ENCODE peak calls at places on chromosome 6, in four cellular contexts. P is HL-60, W is K562, N is GM12878. A is an unnamed sample.

GRCh38 chr6:46325561-46326525 is 155.1 kb upstream of the ENPP5 start:
- DNase-seq in P (no peak), W (no peak), N (no peak), A (no peak)

GRCh38 chr6:39209360-39209811 is 19.9 kb downstream of the KCNK5 start:
- DNase-seq in P (no peak), W (no peak), N (no peak), A (no peak)

GRCh38 chr6:16840291-16840690 is 79.0 kb upstream of the ATXN1 start:
- DNase-seq in P (no peak), W (no peak), N (no peak), A (no peak)

GRCh38 chr6:158009935-158010585 is 28.4 kb downstream of the SYNJ2 start:
- DNase-seq in P (no peak), W (no peak), N (no peak), A (no peak)

GRCh38 chr6:12585497-12585958 is 131.0 kb upstream of the PHACTR1 start:
- DNase-seq in P (no peak), W (no peak), N (no peak), A (no peak)

GRCh38 chr6:221531-222349 is 70.5 kb upstream of the DUSP22 start:
- DNase-seq in P (no peak), W (no peak), N (peak; percentile 74), A (no peak)

GRCh38 chr6:47423087-47423486 is 54.5 kb upstream of the CD2AP start:
- DNase-seq in P (no peak), W (no peak), N (no peak), A (no peak)

GRCh38 chr6:163231356-163232014 is 183.0 kb upstream of the QKI start:
- DNase-seq in P (no peak), W (no peak), N (no peak), A (no peak)

GRCh38 chr6:136576821-136577220 is 26.6 kb upstream of the MAP7 start:
- DNase-seq in P (no peak), W (no peak), N (no peak), A (no peak)

GRCh38 chr6:80640176-80640575 is 533.7 kb downstream of the BCKDHB start:
- DNase-seq in P (no peak), W (no peak), N (no peak), A (no peak)

GRCh38 chr6:72328775-72329174 is 293.1 kb upstream of the KCNQ5 start:
- DNase-seq in P (no peak), W (no peak), N (no peak), A (no peak)

GRCh38 chr6:135014353-135014832 is 40.2 kb downstream of the HBS1L start:
- DNase-seq in P (no peak), W (no peak), N (peak; percentile 77), A (no peak)

GRCh38 chr6:116316772-116317467 is 37.2 kb upstream of the TSPYL1 start:
- DNase-seq in P (no peak), W (no peak), N (no peak), A (no peak)

GRCh38 chr6:62528894-62529526 is 243.0 kb upstream of the KHDRBS2 start:
- DNase-seq in P (no peak), W (no peak), N (no peak), A (no peak)

GRCh38 chr6:135568366-135568765 is 70.8 kb upstream of the AHI1 start:
- DNase-seq in P (no peak), W (peak; percentile 15), N (peak; percentile 7), A (no peak)

GRCh38 chr6:156994215-156995076 is 217.3 kb downstream of the ARID1B start:
- DNase-seq in P (no peak), W (no peak), N (no peak), A (no peak)

GRCh38 chr6:137867685-137868509 is 838 bp downstream of the TNFAIP3 start:
- DNase-seq in P (no peak), W (peak; percentile 66), N (no peak), A (no peak)

GRCh38 chr6:20159098-20159497 is 53.2 kb downstream of the MBOAT1 start:
- DNase-seq in P (no peak), W (no peak), N (no peak), A (no peak)

GRCh38 chr6:151096691-151097090 is 143.1 kb upstream of the AKAP12 start:
- DNase-seq in P (no peak), W (no peak), N (no peak), A (no peak)

GRCh38 chr6:72755752-72756151 is 133.9 kb downstream of the KCNQ5 start:
- DNase-seq in P (no peak), W (no peak), N (no peak), A (no peak)

GRCh38 chr6:106369739-106370138 is 9.2 kb downstream of the CRYBG1 start:
- DNase-seq in P (no peak), W (no peak), N (no peak), A (no peak)

GRCh38 chr6:137808191-137808590 is 58.9 kb upstream of the TNFAIP3 start:
- DNase-seq in P (no peak), W (no peak), N (no peak), A (no peak)

GRCh38 chr6:41723178-41723935 is 12.1 kb downstream of the TFEB start:
- DNase-seq in P (peak; percentile 94), W (peak; percentile 56), N (no peak), A (peak; percentile 84)

GRCh38 chr6:86888311-86888710 is 49.0 kb upstream of the HTR1E start:
- DNase-seq in P (no peak), W (no peak), N (no peak), A (no peak)

GRCh38 chr6:90095145-90095544 is 200.9 kb downstream of the GJA10 start:
- DNase-seq in P (no peak), W (no peak), N (no peak), A (no peak)

GRCh38 chr6:26155066-26155925 is 68.1 kb downstream of the HFE start:
- DNase-seq in P (no peak), W (peak; percentile 32), N (no peak), A (no peak)
- TF ChIP-seq POLR2AphosphoS5 in P (no peak), W (no peak), N (no peak), A (no peak)

GRCh38 chr6:169777896-169778295 is 26.5 kb downstream of the ERMARD start:
- DNase-seq in P (no peak), W (no peak), N (no peak), A (no peak)

GRCh38 chr6:169778646-169779045 is 27.2 kb downstream of the ERMARD start:
- DNase-seq in P (no peak), W (no peak), N (no peak), A (no peak)

GRCh38 chr6:169776379-169776778 is 25.0 kb downstream of the ERMARD start:
- DNase-seq in P (no peak), W (no peak), N (no peak), A (no peak)

GRCh38 chr6:169775321-169775720 is 23.9 kb downstream of the ERMARD start:
- DNase-seq in P (no peak), W (no peak), N (no peak), A (no peak)

DNA sequence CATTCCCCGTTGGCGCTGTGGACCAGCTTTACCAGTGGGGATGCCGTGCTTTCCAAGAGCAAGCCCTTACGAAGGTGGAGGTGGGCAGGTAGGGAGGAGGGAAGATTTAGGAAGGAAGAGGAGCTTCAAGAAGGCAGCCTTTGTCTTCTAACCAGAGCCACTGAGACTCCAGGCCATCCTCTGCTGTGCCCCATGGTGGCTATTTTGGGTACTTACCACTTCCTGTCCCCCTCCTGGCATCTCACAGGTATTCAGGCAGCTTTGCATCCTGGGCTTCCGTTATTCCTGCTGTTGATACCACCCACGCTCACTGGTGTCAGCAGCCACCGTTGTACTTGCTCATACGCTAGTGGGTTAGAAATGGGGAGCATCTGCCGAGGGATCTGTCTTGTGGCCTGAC is 22.9 kb downstream of the ERMARD start:
- DNase-seq in P (no peak), W (no peak), N (no peak), A (no peak)
- TF ChIP-seq SPI1 in P (no peak), W (no peak), N (no peak), A (no peak)

GRCh38 chr6:33823806-33824205 is 20.0 kb upstream of the MLN start:
- DNase-seq in P (no peak), W (no peak), N (no peak), A (no peak)

GRCh38 chr6:33827546-33828451 is 24.0 kb upstream of the MLN start:
- DNase-seq in P (no peak), W (no peak), N (no peak), A (no peak)

GRCh38 chr6:33822575-33823395 is 19.0 kb upstream of the MLN start:
- DNase-seq in P (no peak), W (peak; percentile 86), N (no peak), A (peak; percentile 37)

GRCh38 chr6:33826537-33826936 is 22.7 kb upstream of the MLN start:
- DNase-seq in P (no peak), W (no peak), N (no peak), A (no peak)

DNA sequence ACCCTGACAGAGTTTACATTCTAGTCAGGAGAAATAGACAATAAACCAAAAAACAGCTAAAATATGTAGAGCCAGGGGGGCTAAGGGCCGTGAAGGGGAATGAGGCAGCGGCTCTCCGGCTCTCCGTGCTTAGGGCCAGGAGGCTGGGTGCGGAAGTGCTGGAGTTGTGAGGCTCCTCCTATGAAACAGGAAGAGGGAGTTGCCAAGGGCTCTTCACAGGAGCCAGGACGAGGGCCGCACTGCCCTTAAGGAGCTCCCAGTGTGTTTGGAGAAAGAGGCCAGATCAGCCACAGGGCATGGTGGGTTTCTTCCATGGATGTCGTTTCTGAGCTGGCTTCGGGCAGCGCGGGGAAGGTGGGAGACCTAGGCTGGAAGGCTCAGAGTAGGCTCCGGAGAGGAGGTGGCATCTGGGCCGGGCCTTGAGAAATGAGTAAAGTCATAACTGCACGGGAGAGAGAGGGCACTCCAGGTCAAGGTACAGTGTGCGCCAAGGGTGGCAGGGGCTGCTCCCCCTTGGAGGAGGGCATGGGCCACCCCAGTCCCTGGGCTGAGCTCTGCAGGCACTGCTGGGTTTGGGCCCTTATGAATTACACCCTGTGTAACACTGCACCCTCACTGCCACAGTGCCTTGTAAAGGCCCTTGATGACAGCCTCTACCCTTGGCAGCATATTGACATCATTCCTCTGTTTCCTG is 20.8 kb upstream of the MLN start:
- DNase-seq in P (no peak), W (peak; percentile 35), N (no peak), A (no peak)
- TF ChIP-seq POLR2AphosphoS5 in P (no peak), W (no peak), N (no peak), A (no peak)

GRCh38 chr6:70651326-70651905 is 16.3 kb upstream of the SMAP1 start:
- DNase-seq in P (no peak), W (no peak), N (no peak), A (no peak)
- TF ChIP-seq SPI1 in P (no peak), W (no peak), N (no peak), A (no peak)

DNA sequence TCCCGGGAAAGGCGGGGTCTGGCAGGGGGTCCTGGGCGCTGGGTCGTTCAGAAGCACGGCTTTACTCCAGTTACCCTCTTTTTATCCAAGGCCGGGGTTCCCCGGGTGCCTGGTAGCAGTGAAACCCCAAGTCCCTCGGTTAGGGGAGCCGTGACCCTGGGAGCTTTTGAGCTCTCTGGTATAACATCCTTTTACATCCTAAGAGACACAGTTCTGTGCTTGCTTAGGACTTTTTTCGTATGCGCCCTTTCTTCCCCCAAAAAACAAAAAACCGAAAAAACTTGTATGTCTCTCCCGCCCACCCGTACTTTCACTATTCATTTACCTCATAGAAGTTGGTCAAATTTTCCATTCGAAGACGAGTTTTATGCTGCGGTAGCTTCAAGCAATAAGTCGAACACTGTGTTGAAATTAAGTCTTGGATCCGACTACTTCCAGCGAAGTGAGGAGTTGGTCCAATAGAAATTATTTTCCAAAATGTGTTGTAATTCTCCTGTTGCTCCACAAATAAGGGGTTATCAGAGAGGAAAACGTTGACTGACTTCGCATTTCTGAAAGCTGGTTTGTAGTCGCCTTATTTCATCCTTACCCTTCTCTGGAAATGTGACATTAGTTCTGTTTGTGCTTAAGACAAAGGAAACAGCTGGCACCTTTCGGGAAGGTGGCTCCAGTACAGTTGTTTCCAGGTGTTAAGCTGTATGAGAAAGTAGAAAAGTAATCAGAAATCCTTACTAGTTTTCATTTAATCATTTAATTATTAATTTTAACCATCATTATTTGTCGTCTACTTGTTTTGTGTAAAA is 842 bp upstream of the MAN1A1 start:
- DNase-seq in P (no peak), W (peak; percentile 13), N (no peak), A (no peak)
- TF ChIP-seq POLR2AphosphoS5 in P (no peak), W (no peak), N (no peak), A (peak; percentile 44)

GRCh38 chr6:35634316-35634715 is 54.4 kb downstream of the FKBP5 start:
- DNase-seq in P (no peak), W (no peak), N (no peak), A (no peak)
- TF ChIP-seq SPI1 in P (no peak), W (no peak), N (no peak), A (no peak)